ENCODE peak calls at places on chromosomes 1 and 21, in six cellular contexts. R is NCI-H460, Z is kidney glomerular epithelial cell, J is left lung, I is left lobe of liver, H is activated gamma-delta T cell treated with Interleukin-2 at 50 U/mL for 16 hours. X is an unnamed sample.

GRCh38 chr1:238458924-238459323 is 568.2 kb upstream of the ZP4 start:
- DNase-seq in I (no peak), H (no peak), R (no peak), Z (no peak), J (no peak), X (no peak)

GRCh38 chr21:17550671-17551308 is 37.9 kb downstream of the CXADR start:
- DNase-seq in R (no peak), Z (no peak), I (no peak), J (no peak), H (no peak), X (no peak)

GRCh38 chr1:232904566-232904965 is 45.8 kb upstream of the NTPCR start:
- DNase-seq in Z (peak; percentile 20), J (no peak), I (no peak), R (peak; percentile 61), H (no peak), X (no peak)

GRCh38 chr1:8791819-8792218 is 25.6 kb downstream of the RERE start:
- DNase-seq in R (no peak), I (no peak), J (no peak), Z (no peak), H (no peak), X (no peak)

GRCh38 chr1:155719703-155720102 is 30.8 kb downstream of the DAP3 start:
- DNase-seq in H (no peak), J (no peak), I (no peak), R (no peak), Z (no peak), X (no peak)

GRCh38 chr1:224447251-224447650 is 12.7 kb upstream of the WDR26 start:
- DNase-seq in Z (peak; percentile 3), I (no peak), J (no peak), H (no peak), R (no peak), X (no peak)

GRCh38 chr1:198726455-198726854 is 87.6 kb downstream of the PTPRC start:
- DNase-seq in Z (no peak), R (no peak), J (no peak), I (no peak), H (no peak), X (no peak)

GRCh38 chr1:220874201-220874655 is 5.0 kb upstream of the HLX start:
- DNase-seq in J (no peak), R (peak; percentile 57), Z (peak; percentile 25), H (no peak), I (peak; percentile 67), X (peak; percentile 66)

GRCh38 chr21:25560151-25560783 is 47.0 kb downstream of the MRPL39 start:
- DNase-seq in I (no peak), Z (no peak), R (no peak), J (no peak), H (no peak), X (no peak)

GRCh38 chr1:61268546-61269243 is 186.3 kb downstream of the NFIA start:
- DNase-seq in I (no peak), H (no peak), R (no peak), Z (no peak), J (no peak), X (no peak)

GRCh38 chr1:241711326-241711725 is 59.2 kb downstream of the WDR64 start:
- DNase-seq in H (no peak), I (no peak), J (no peak), Z (no peak), R (no peak), X (no peak)

GRCh38 chr1:116433283-116434257 is 60.5 kb downstream of the ATP1A1 start:
- DNase-seq in J (no peak), Z (no peak), H (no peak), I (peak; percentile 89), R (no peak), X (no peak)

GRCh38 chr1:154821083-154821482 is 49.0 kb downstream of the KCNN3 start:
- DNase-seq in H (no peak), R (no peak), J (no peak), Z (no peak), I (no peak), X (no peak)

GRCh38 chr1:147748687-147749350 is 11.6 kb downstream of the GJA5 start:
- DNase-seq in J (no peak), Z (no peak), R (no peak), H (no peak), I (no peak), X (no peak)

GRCh38 chr1:162285149-162285561 is 91.5 kb downstream of the SPATA46 start:
- DNase-seq in H (no peak), J (no peak), Z (no peak), I (peak; percentile 66), R (no peak), X (no peak)

GRCh38 chr1:43537423-43538142 is 6.9 kb downstream of the PTPRF start:
- DNase-seq in Z (no peak), R (no peak), H (no peak), I (peak; percentile 87), J (peak; percentile 39), X (no peak)

GRCh38 chr1:55694297-55694696 is 479.1 kb upstream of the USP24 start:
- DNase-seq in J (no peak), H (no peak), I (no peak), Z (no peak), R (no peak), X (no peak)

GRCh38 chr1:121587777-121588176 is 403.0 kb downstream of the SRGAP2C start:
- DNase-seq in J (no peak), R (no peak), H (no peak), I (no peak), Z (no peak), X (no peak)

GRCh38 chr1:38686306-38687255 is 173.0 kb downstream of the RRAGC start:
- DNase-seq in H (no peak), J (no peak), Z (no peak), I (no peak), R (no peak), X (no peak)